ENCODE peak calls at places on chromosomes 11 and 22, in four cellular contexts. V is K562, M is HepG2, C is GM12878. O is an unnamed sample.

GRCh38 chr11:59011672-59012071 is 72.4 kb downstream of the GLYATL1 start:
- DNase-seq in M (no peak), C (no peak), V (no peak), O (peak; percentile 27)

GRCh38 chr11:130522284-130522961 is 74.0 kb downstream of the ADAMTS15 start:
- DNase-seq in V (peak; percentile 80), C (no peak), M (peak; percentile 10), O (peak; percentile 67)

GRCh38 chr22:46373166-46373565 is 37.7 kb downstream of the TRMU start:
- DNase-seq in C (no peak), V (no peak), M (no peak), O (no peak)

GRCh38 chr11:82533628-82534353 is 199.9 kb downstream of the FAM181B start:
- DNase-seq in M (no peak), V (no peak), C (no peak), O (no peak)

GRCh38 chr11:116980136-116980793 is 118.0 kb downstream of the SIK3 start:
- DNase-seq in V (no peak), M (no peak), C (peak; percentile 71), O (no peak)

GRCh38 chr11:127003260-127003981 is 2.9 kb upstream of the KIRREL3 start:
- DNase-seq in M (no peak), V (peak; percentile 35), C (no peak), O (peak; percentile 84)

GRCh38 chr22:19503367-19503766 is 20.8 kb downstream of the CLDN5 start:
- DNase-seq in C (no peak), M (no peak), V (no peak), O (no peak)

GRCh38 chr11:14258177-14258935 is 100.6 kb downstream of the RRAS2 start:
- DNase-seq in C (no peak), V (no peak), M (peak; percentile 65), O (no peak)

GRCh38 chr11:100978942-100979341 is 150.7 kb downstream of the PGR start:
- DNase-seq in C (no peak), M (no peak), V (no peak), O (no peak)

GRCh38 chr11:78080084-78080817 is 589 bp upstream of the NDUFC2 start:
- DNase-seq in M (no peak), C (no peak), V (no peak), O (no peak)
- TF ChIP-seq CBX5 in M (no peak), C (no peak), V (no peak), O (no peak)

DNA sequence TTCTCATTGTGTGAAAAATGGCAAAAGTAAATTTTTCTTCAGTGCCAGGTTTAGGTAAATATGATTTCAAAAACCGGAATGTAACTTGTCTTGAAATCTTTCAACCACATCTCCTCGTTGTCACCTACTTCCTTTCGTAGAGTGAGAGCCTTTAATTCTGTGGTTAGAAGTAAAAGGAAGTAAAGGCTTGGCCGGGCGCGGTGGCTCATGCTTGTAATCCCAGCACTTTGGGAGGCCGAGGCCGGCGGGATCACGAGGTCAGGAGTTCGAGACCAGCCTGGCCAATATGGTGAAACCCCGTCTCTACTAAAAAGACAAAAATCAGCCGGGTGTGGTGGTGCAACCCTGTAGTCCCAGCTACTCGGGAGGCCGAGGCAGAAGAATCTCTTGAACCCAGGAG is 29.8 kb downstream of the SGSM3 start:
- DNase-seq in M (no peak), C (peak; percentile 63), V (no peak), O (no peak)
- TF ChIP-seq CBX5 in M (no peak), C (peak; percentile 51), V (no peak), O (no peak)

GRCh38 chr11:60985991-60986915 is 14.8 kb downstream of the CD6 start:
- DNase-seq in C (no peak), M (no peak), V (no peak), O (no peak)
- TF ChIP-seq CBX5 in C (no peak), M (no peak), V (no peak), O (no peak)

GRCh38 chr11:54832676-54833075 is 126.0 kb downstream of the OR4A5 start:
- DNase-seq in M (no peak), C (no peak), V (no peak), O (no peak)
- TF ChIP-seq CBX5 in M (no peak), C (no peak), V (no peak), O (no peak)

GRCh38 chr11:134645576-134645975 is 233.5 kb upstream of the B3GAT1 start:
- DNase-seq in C (no peak), M (no peak), V (no peak), O (no peak)

GRCh38 chr11:134646561-134646960 is 234.5 kb upstream of the B3GAT1 start:
- DNase-seq in M (no peak), C (no peak), V (no peak), O (no peak)

GRCh38 chr11:134643519-134644042 is 231.5 kb upstream of the B3GAT1 start:
- DNase-seq in V (no peak), C (no peak), M (no peak), O (no peak)

GRCh38 chr11:134643115-134643514 is 231.1 kb upstream of the B3GAT1 start:
- DNase-seq in V (no peak), M (no peak), C (no peak), O (no peak)

DNA sequence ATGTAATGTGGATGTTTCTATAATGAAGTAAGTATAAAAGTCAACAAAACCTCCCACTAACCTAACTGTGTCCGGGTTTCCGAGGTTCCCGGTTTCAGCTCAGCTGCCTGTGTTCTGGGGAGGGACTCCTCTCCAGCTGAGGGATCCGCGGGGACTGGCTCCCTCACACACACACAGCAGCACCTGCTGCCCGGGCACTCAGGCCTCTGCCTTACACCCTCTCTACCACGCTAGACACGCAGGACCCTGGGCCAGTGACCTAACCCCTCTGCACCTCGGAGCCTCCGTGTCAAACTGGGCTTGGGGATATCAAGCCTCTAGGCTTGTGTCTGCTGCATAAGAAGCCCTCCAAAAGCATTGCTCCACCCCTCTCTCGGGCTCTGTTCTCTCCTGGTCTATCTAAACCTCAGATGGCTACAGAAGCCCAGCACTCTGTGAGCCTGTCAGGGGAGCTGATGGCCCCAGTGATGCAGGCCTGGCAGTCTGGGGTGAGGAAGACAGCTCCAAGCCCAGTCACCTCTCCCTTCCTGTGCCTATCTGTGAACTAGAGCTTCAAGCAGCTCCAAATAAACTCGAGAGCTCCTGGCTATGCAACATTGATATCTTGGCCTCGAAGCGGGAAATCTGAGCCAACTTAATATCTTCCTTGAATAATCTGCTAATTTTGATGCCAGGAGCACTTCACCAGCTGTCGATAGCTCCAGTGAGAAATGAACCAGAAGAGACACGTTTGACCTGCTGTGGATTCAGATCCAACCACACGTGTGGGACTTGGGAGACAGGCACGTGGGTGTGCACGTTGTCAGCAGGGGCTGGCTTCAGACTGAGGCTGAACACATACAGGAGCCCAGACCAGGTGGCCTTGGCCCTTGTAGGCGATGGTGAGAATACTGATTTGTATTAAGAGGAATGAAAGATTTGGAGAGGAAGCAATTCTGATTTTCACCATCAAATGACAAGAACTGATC is 232.7 kb upstream of the B3GAT1 start:
- DNase-seq in C (no peak), M (no peak), V (no peak), O (no peak)
- TF ChIP-seq CBX5 in C (no peak), M (no peak), V (no peak), O (no peak)

GRCh38 chr11:17496406-17496805 is 19.8 kb upstream of the ABCC8 start:
- DNase-seq in V (no peak), C (no peak), M (no peak), O (no peak)
- TF ChIP-seq CBX5 in V (no peak), C (no peak), M (no peak), O (no peak)

GRCh38 chr22:41518048-41518347 is 26.3 kb downstream of the POLR3H start:
- DNase-seq in M (no peak), V (no peak), C (no peak), O (no peak)

GRCh38 chr22:41513391-41513790 is 30.9 kb downstream of the POLR3H start:
- DNase-seq in C (no peak), V (no peak), M (no peak), O (no peak)

GRCh38 chr22:41521166-41521565 is 23.1 kb downstream of the POLR3H start:
- DNase-seq in M (no peak), C (no peak), V (no peak), O (no peak)

GRCh38 chr22:41516462-41516861 is 27.8 kb downstream of the POLR3H start:
- DNase-seq in M (no peak), V (no peak), C (no peak), O (no peak)

DNA sequence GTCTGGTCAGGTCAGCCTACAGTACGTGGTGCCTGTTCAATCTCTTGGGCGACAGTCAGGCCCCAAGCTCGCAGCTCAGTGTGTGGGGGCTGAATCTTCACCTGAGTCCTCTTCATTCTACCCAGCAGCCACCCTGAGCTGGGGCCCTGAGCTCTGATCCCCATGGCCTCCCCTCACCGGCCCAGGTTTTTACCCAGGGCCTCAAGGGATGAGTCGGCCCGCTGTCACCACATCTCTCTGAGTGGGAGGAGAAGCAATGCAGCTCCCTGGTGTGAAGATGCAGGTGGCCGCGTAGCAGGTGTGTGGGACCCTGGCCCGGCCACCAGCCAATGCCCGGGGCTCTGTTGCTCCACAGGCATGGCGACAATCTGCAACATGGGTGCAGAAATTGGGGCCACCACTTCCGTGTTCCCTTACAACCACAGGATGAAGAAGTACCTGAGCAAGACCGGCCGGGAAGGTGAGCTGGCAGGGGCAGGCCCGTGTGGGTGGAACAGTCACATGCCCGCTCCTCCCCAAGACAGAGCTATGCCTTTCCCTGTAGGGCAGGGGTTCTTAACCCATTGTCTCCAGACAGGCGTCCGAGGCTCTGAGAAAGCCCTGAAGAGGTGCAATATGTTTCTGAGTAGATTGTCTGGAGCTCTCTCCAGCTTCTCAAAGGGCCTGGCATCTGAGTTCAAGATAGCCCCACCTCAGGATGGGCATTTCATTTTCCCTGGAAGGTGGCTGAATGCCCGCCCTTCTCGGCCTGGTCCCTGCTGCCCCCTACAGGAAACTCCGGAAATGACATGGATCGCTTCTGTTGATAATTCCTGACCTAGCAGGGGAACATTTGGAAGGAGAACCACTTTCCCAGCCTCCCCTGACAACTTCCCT is 26.9 kb downstream of the POLR3H start:
- DNase-seq in C (no peak), V (peak; percentile 43), M (peak; percentile 27), O (peak; percentile 98)
- TF ChIP-seq CBX5 in C (no peak), V (no peak), M (no peak), O (no peak)

GRCh38 chr22:42919199-42919598 is 62.1 kb upstream of the ARFGAP3 start:
- DNase-seq in V (peak; percentile 20), M (peak; percentile 59), C (no peak), O (no peak)

GRCh38 chr22:42918500-42918899 is 61.4 kb upstream of the ARFGAP3 start:
- DNase-seq in C (no peak), M (no peak), V (no peak), O (no peak)

GRCh38 chr22:42921301-42921700 is 64.2 kb upstream of the ARFGAP3 start:
- DNase-seq in C (no peak), M (no peak), V (no peak), O (no peak)

GRCh38 chr22:42922374-42923177 is 65.5 kb upstream of the ARFGAP3 start:
- DNase-seq in V (no peak), M (no peak), C (no peak), O (no peak)

GRCh38 chr22:42920101-42920820 is 63.2 kb upstream of the ARFGAP3 start:
- DNase-seq in V (no peak), M (no peak), C (no peak), O (no peak)
- TF ChIP-seq CBX5 in V (no peak), M (no peak), C (no peak), O (no peak)

O was measured in H1.